ENCODE peak calls at places on chromosomes 7 and 10, in ten cellular contexts. T is neural progenitor cell; W is NCI-H524; N is body of pancreas; C is RWPE1; J is NCI-H345; I is substantia nigra; P is NT2/D1; F is frontal cortex; A is activated T-helper 1 cell treated with anti-CD3 and anti-CD28 coated beads, Interleukin-12 subunit alpha, Interleukin-12 subunit beta, Interleukin-2, Interleukin-4 antibody, amounts not matched to agents 30 ng/mL and 10 ng/mL and 1 ng/mL, durations not matched to agents 14 hours and 24 hours and 36 hours. R is an unnamed sample.

GRCh38 chr7:35570926-35571325 is 124.0 kb downstream of the HERPUD2 start:
- DNase-seq in T (no peak), W (no peak), N (no peak), C (no peak), J (no peak), I (no peak), P (no peak), F (no peak), A (no peak), R (no peak)

GRCh38 chr7:2862831-2863361 is 18.8 kb upstream of the GNA12 start:
- DNase-seq in T (no peak), W (no peak), N (no peak), C (no peak), J (no peak), I (no peak), P (no peak), F (no peak), A (no peak), R (no peak)

GRCh38 chr7:35802649-35803048 is 1.8 kb downstream of the SEPTIN7 start:
- DNase-seq in T (peak), W (peak), N (no peak), C (no peak), J (no peak), I (no peak), P (no peak), F (no peak), A (no peak), R (no peak)

GRCh38 chr10:45152726-45153125 is 152.0 kb downstream of the ZNF22 start:
- DNase-seq in T (no peak), W (no peak), N (no peak), C (no peak), J (no peak), I (no peak), P (no peak), F (no peak), A (no peak), R (no peak)

GRCh38 chr7:12210179-12211053 is 678 bp upstream of the TMEM106B start:
- DNase-seq in T (no peak), W (peak), N (peak), C (peak), J (peak), I (peak), P (no peak), F (peak), A (no peak), R (peak)

GRCh38 chr7:2785071-2785500 is 59.0 kb downstream of the GNA12 start:
- DNase-seq in T (no peak), W (no peak), N (no peak), C (no peak), J (no peak), I (no peak), P (no peak), F (no peak), A (no peak), R (no peak)

GRCh38 chr10:89867964-89868363 is 166.6 kb downstream of the KIF20B start:
- DNase-seq in T (no peak), W (no peak), N (no peak), C (peak), J (peak), I (no peak), P (no peak), F (no peak), A (no peak), R (no peak)

GRCh38 chr7:8115547-8116402 is 146.2 kb downstream of the ICA1 start:
- DNase-seq in T (no peak), W (no peak), N (no peak), C (no peak), J (no peak), I (no peak), P (no peak), F (no peak), A (no peak), R (no peak)

GRCh38 chr10:71584902-71585578 is 134.5 kb downstream of the C10orf105 start:
- DNase-seq in T (no peak), W (no peak), N (no peak), C (no peak), J (no peak), I (no peak), P (no peak), F (no peak), A (no peak), R (no peak)

GRCh38 chr10:121797490-121797889 is 130.3 kb downstream of the ATE1 start:
- DNase-seq in T (no peak), W (no peak), N (no peak), C (no peak), J (no peak), I (no peak), P (no peak), F (no peak), A (no peak), R (no peak)

GRCh38 chr10:79181680-79182079 is 112.9 kb downstream of the ZMIZ1 start:
- DNase-seq in T (peak), W (no peak), N (no peak), C (no peak), J (no peak), I (no peak), P (no peak), F (no peak), A (no peak), R (peak)

GRCh38 chr10:63388421-63389031 is 77.3 kb downstream of the JMJD1C start:
- DNase-seq in T (no peak), W (no peak), N (no peak), C (no peak), J (no peak), I (no peak), P (no peak), F (no peak), A (no peak), R (no peak)

R was measured in thyroid gland.